ENCODE peak calls at places on chromosomes 6 and 20, in nine cellular contexts. One of them, this sample, is unnamed.

GRCh38 chr20:112396-112795 is 24.9 kb downstream of the DEFB125 start:
- DNase-seq in psoas muscle: no peak
- DNase-seq in body of pancreas: no peak
- DNase-seq in ovary: no peak
- DNase-seq in CD8-positive, alpha-beta T cell: no peak
- DNase-seq in natural killer cell: no peak
- DNase-seq in activated CD4-positive, CD25-positive, alpha-beta regulatory T cell treated with anti-CD3 and anti-CD28 coated beads, Interleukin-2, amount 50 U/mL, for 16 hours: no peak
- DNase-seq in B cell: no peak
- DNase-seq in stimulated activated CD4-positive, alpha-beta T cell treated with anti-CD3 and anti-CD28 coated beads, TNF-alpha, amount 100 ng/mL, for 1 hour: no peak
- DNase-seq in this sample: peak; percentile 2

GRCh38 chr6:124668028-124668427 is 294.2 kb upstream of the RNF217 start:
- DNase-seq in psoas muscle: no peak
- DNase-seq in body of pancreas: no peak
- DNase-seq in ovary: no peak
- DNase-seq in CD8-positive, alpha-beta T cell: no peak
- DNase-seq in natural killer cell: no peak
- DNase-seq in activated CD4-positive, CD25-positive, alpha-beta regulatory T cell treated with anti-CD3 and anti-CD28 coated beads, Interleukin-2, amount 50 U/mL, for 16 hours: no peak
- DNase-seq in B cell: no peak
- DNase-seq in stimulated activated CD4-positive, alpha-beta T cell treated with anti-CD3 and anti-CD28 coated beads, TNF-alpha, amount 100 ng/mL, for 1 hour: no peak
- DNase-seq in this sample: no peak

GRCh38 chr20:49132995-49133451 is 55.1 kb downstream of the STAU1 start:
- DNase-seq in psoas muscle: no peak
- DNase-seq in body of pancreas: peak; percentile 43
- DNase-seq in ovary: peak; percentile 43
- DNase-seq in CD8-positive, alpha-beta T cell: no peak
- DNase-seq in natural killer cell: no peak
- DNase-seq in activated CD4-positive, CD25-positive, alpha-beta regulatory T cell treated with anti-CD3 and anti-CD28 coated beads, Interleukin-2, amount 50 U/mL, for 16 hours: no peak
- DNase-seq in B cell: peak; percentile 54
- DNase-seq in stimulated activated CD4-positive, alpha-beta T cell treated with anti-CD3 and anti-CD28 coated beads, TNF-alpha, amount 100 ng/mL, for 1 hour: no peak
- DNase-seq in this sample: peak; percentile 79

GRCh38 chr20:43955244-43956191 is 40.9 kb downstream of the TOX2 start:
- DNase-seq in psoas muscle: no peak
- DNase-seq in body of pancreas: no peak
- DNase-seq in ovary: no peak
- DNase-seq in CD8-positive, alpha-beta T cell: peak; percentile 40
- DNase-seq in natural killer cell: peak; percentile 35
- DNase-seq in activated CD4-positive, CD25-positive, alpha-beta regulatory T cell treated with anti-CD3 and anti-CD28 coated beads, Interleukin-2, amount 50 U/mL, for 16 hours: no peak
- DNase-seq in B cell: no peak
- DNase-seq in stimulated activated CD4-positive, alpha-beta T cell treated with anti-CD3 and anti-CD28 coated beads, TNF-alpha, amount 100 ng/mL, for 1 hour: no peak
- DNase-seq in this sample: peak; percentile 97

GRCh38 chr20:58970146-58970545 is 10.9 kb upstream of the NELFCD start:
- DNase-seq in psoas muscle: no peak
- DNase-seq in body of pancreas: no peak
- DNase-seq in ovary: no peak
- DNase-seq in CD8-positive, alpha-beta T cell: no peak
- DNase-seq in natural killer cell: no peak
- DNase-seq in activated CD4-positive, CD25-positive, alpha-beta regulatory T cell treated with anti-CD3 and anti-CD28 coated beads, Interleukin-2, amount 50 U/mL, for 16 hours: no peak
- DNase-seq in B cell: no peak
- DNase-seq in stimulated activated CD4-positive, alpha-beta T cell treated with anti-CD3 and anti-CD28 coated beads, TNF-alpha, amount 100 ng/mL, for 1 hour: no peak
- DNase-seq in this sample: no peak

GRCh38 chr6:41634657-41635056 is 3.6 kb upstream of the MDFI start:
- DNase-seq in psoas muscle: no peak
- DNase-seq in body of pancreas: no peak
- DNase-seq in ovary: no peak
- DNase-seq in CD8-positive, alpha-beta T cell: no peak
- DNase-seq in natural killer cell: no peak
- DNase-seq in activated CD4-positive, CD25-positive, alpha-beta regulatory T cell treated with anti-CD3 and anti-CD28 coated beads, Interleukin-2, amount 50 U/mL, for 16 hours: no peak
- DNase-seq in B cell: no peak
- DNase-seq in stimulated activated CD4-positive, alpha-beta T cell treated with anti-CD3 and anti-CD28 coated beads, TNF-alpha, amount 100 ng/mL, for 1 hour: no peak
- DNase-seq in this sample: no peak

GRCh38 chr20:35039146-35039545 is 53.5 kb downstream of the TRPC4AP start:
- DNase-seq in psoas muscle: no peak
- DNase-seq in body of pancreas: peak; percentile 60
- DNase-seq in ovary: no peak
- DNase-seq in CD8-positive, alpha-beta T cell: no peak
- DNase-seq in natural killer cell: no peak
- DNase-seq in activated CD4-positive, CD25-positive, alpha-beta regulatory T cell treated with anti-CD3 and anti-CD28 coated beads, Interleukin-2, amount 50 U/mL, for 16 hours: no peak
- DNase-seq in B cell: no peak
- DNase-seq in stimulated activated CD4-positive, alpha-beta T cell treated with anti-CD3 and anti-CD28 coated beads, TNF-alpha, amount 100 ng/mL, for 1 hour: no peak
- DNase-seq in this sample: no peak

GRCh38 chr6:15063253-15063853 is 182.5 kb upstream of the JARID2 start:
- DNase-seq in psoas muscle: peak; percentile 58
- DNase-seq in body of pancreas: peak; percentile 11
- DNase-seq in ovary: no peak
- DNase-seq in CD8-positive, alpha-beta T cell: no peak
- DNase-seq in natural killer cell: no peak
- DNase-seq in activated CD4-positive, CD25-positive, alpha-beta regulatory T cell treated with anti-CD3 and anti-CD28 coated beads, Interleukin-2, amount 50 U/mL, for 16 hours: no peak
- DNase-seq in B cell: peak; percentile 53
- DNase-seq in stimulated activated CD4-positive, alpha-beta T cell treated with anti-CD3 and anti-CD28 coated beads, TNF-alpha, amount 100 ng/mL, for 1 hour: no peak
- DNase-seq in this sample: peak; percentile 43

GRCh38 chr6:47633141-47633540 is 65.2 kb upstream of the ADGRF4 start:
- DNase-seq in psoas muscle: no peak
- DNase-seq in body of pancreas: no peak
- DNase-seq in ovary: no peak
- DNase-seq in CD8-positive, alpha-beta T cell: no peak
- DNase-seq in natural killer cell: no peak
- DNase-seq in activated CD4-positive, CD25-positive, alpha-beta regulatory T cell treated with anti-CD3 and anti-CD28 coated beads, Interleukin-2, amount 50 U/mL, for 16 hours: no peak
- DNase-seq in B cell: no peak
- DNase-seq in stimulated activated CD4-positive, alpha-beta T cell treated with anti-CD3 and anti-CD28 coated beads, TNF-alpha, amount 100 ng/mL, for 1 hour: no peak
- DNase-seq in this sample: peak; percentile 27

GRCh38 chr20:51012357-51012756 is 10.6 kb downstream of the KCNG1 start:
- DNase-seq in psoas muscle: no peak
- DNase-seq in body of pancreas: no peak
- DNase-seq in ovary: no peak
- DNase-seq in CD8-positive, alpha-beta T cell: no peak
- DNase-seq in natural killer cell: no peak
- DNase-seq in activated CD4-positive, CD25-positive, alpha-beta regulatory T cell treated with anti-CD3 and anti-CD28 coated beads, Interleukin-2, amount 50 U/mL, for 16 hours: no peak
- DNase-seq in B cell: no peak
- DNase-seq in stimulated activated CD4-positive, alpha-beta T cell treated with anti-CD3 and anti-CD28 coated beads, TNF-alpha, amount 100 ng/mL, for 1 hour: no peak
- DNase-seq in this sample: no peak

GRCh38 chr6:125962900-125963497 is 6.4 kb downstream of the HINT3 start:
- DNase-seq in psoas muscle: no peak
- DNase-seq in body of pancreas: no peak
- DNase-seq in ovary: no peak
- DNase-seq in CD8-positive, alpha-beta T cell: no peak
- DNase-seq in natural killer cell: no peak
- DNase-seq in activated CD4-positive, CD25-positive, alpha-beta regulatory T cell treated with anti-CD3 and anti-CD28 coated beads, Interleukin-2, amount 50 U/mL, for 16 hours: no peak
- DNase-seq in B cell: no peak
- DNase-seq in stimulated activated CD4-positive, alpha-beta T cell treated with anti-CD3 and anti-CD28 coated beads, TNF-alpha, amount 100 ng/mL, for 1 hour: no peak
- DNase-seq in this sample: no peak

This sample was measured in fibroblast of mammary gland.